ENCODE peak calls at places on chromosomes 12 and 14, in four cellular contexts. T is dorsolateral prefrontal cortex, I is uterus, D is OCI-LY7. E is an unnamed sample.

GRCh38 chr12:120485914-120486881 is 9.7 kb upstream of the DYNLL1 start:
- DNase-seq in T (no peak), I (no peak), D (no peak), E (no peak)

GRCh38 chr14:72906879-72907278 is 13.0 kb upstream of the DPF3 start:
- DNase-seq in T (no peak), I (no peak), D (no peak), E (no peak)

GRCh38 chr12:19388131-19388549 is 51.2 kb upstream of the AEBP2 start:
- DNase-seq in T (no peak), I (peak), D (no peak), E (no peak)

GRCh38 chr14:38387821-38388220 is 131.9 kb upstream of the CLEC14A start:
- DNase-seq in T (no peak), I (no peak), D (no peak), E (no peak)

GRCh38 chr14:95547626-95548327 is 12.9 kb downstream of the GLRX5 start:
- DNase-seq in T (no peak), I (no peak), D (no peak), E (no peak)

GRCh38 chr12:99455350-99456037 is 192.1 kb upstream of the GARIN6 start:
- DNase-seq in T (no peak), I (no peak), D (no peak), E (no peak)

GRCh38 chr14:82565825-82566224 is 1032.2 kb upstream of the SEL1L start:
- DNase-seq in T (no peak), I (no peak), D (no peak), E (no peak)

GRCh38 chr12:11650279-11650696 is 814 bp downstream of the ETV6 start:
- DNase-seq in T (peak), I (peak), D (no peak), E (no peak)

GRCh38 chr14:60514378-60515243 is 5.7 kb downstream of the SIX6 start:
- DNase-seq in T (no peak), I (no peak), D (no peak), E (no peak)

GRCh38 chr14:75289840-75290388 is 11.3 kb downstream of the FOS start:
- DNase-seq in T (no peak), I (no peak), D (no peak), E (no peak)

GRCh38 chr14:68976160-68977067 is 2.7 kb downstream of the ACTN1 start:
- DNase-seq in T (peak), I (peak), D (no peak), E (no peak)

GRCh38 chr12:752673-753400 is 458 bp downstream of the WNK1 start:
- DNase-seq in T (peak), I (no peak), D (peak), E (no peak)

GRCh38 chr14:99609245-99610117 is 5.5 kb upstream of the CCDC85C start:
- DNase-seq in T (no peak), I (peak), D (no peak), E (no peak)

GRCh38 chr12:105975351-105975750 is 163.4 kb downstream of the NUAK1 start:
- DNase-seq in T (no peak), I (no peak), D (no peak), E (no peak)

GRCh38 chr12:108193922-108194321 is 64.8 kb downstream of the WSCD2 start:
- DNase-seq in T (no peak), I (peak), D (peak), E (no peak)

GRCh38 chr12:23947395-23947794 is 2.1 kb downstream of the SOX5 start:
- DNase-seq in T (no peak), I (no peak), D (no peak), E (no peak)
- TF ChIP-seq CTCF in T (no peak), I (no peak), D (no peak), E (no peak)

DNA sequence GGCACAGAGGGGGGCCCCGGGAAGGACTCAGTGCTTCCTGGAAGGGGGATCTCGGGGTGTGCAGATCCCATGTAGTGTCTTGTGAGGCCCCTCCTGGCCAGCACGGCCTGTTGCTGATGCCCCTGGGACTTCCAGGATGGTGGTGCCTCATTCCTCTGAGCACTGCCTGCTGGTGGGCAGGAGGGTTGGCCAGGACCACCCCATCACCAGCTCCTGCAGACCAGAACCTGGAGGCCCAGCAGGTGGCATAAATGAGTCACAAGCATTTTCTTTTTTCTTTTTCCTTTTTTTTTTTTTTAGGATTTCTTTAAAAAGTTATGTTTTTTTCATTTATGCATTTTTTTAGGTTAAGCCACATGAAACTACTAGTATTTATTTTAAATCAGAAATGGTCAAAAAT is 8.0 kb downstream of the MMP17 start:
- DNase-seq in T (no peak), I (no peak), D (peak), E (no peak)
- TF ChIP-seq CTCF in T (peak), I (no peak), D (peak), E (no peak)

DNA sequence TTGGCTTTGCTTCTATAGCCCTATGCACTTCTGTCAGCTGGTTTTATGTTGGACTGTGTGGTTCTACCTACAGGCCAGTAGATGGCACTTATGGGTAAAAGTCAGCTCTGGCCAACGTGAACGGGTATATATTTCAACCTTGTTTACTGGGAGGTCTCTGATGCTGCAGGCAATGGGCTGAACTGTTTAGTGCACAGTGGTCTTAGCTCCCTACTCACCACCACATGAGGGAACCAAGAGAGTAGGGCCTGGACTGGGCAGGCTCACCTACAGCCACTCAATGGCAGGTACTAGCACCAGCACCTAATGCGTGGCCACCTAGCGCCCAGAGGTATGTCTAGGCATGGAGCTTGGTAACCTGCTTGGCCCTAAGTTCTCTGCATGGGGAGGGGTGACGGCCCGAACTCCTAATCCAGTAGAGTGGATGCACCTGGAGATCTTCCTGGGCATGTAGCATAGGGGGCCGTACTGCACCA is 481.8 kb downstream of the TMEM117 start:
- DNase-seq in T (no peak), I (no peak), D (peak), E (no peak)
- TF ChIP-seq CTCF in T (peak), I (no peak), D (peak), E (no peak)

GRCh38 chr12:125954362-125954761 is 889.1 kb downstream of the AACS start:
- DNase-seq in T (no peak), I (no peak), D (no peak), E (no peak)
- TF ChIP-seq CTCF in T (no peak), I (no peak), D (no peak), E (no peak)

DNA sequence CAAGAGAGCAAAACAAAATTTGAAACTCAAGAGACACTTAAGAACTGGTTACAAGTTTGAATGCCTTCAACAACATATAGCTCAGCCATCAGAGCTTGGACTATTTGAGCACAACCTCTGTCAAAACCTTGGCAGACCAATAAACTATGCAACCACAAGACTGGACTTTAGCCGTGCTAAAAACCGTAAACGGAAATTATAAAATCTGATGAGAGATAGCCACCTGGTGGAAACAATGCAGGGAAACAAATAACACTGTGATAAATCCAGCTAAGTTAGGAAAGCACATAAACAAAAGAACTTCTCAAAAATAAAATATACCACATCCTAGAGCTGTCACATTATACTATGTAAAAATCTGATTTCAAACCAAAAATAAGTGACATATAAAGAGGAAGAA is 1074.2 kb upstream of the NOVA1 start:
- DNase-seq in T (no peak), I (no peak), D (no peak), E (no peak)
- TF ChIP-seq CTCF in T (no peak), I (no peak), D (no peak), E (no peak)

GRCh38 chr12:67067453-67068203 is 201.5 kb upstream of the CAND1 start:
- DNase-seq in T (no peak), I (no peak), D (no peak), E (no peak)

GRCh38 chr12:67069451-67070306 is 199.5 kb upstream of the CAND1 start:
- DNase-seq in T (peak), I (no peak), D (peak), E (peak)

GRCh38 chr12:67068773-67069450 is 200.2 kb upstream of the CAND1 start:
- DNase-seq in T (no peak), I (peak), D (peak), E (peak)

GRCh38 chr12:67070307-67070600 is 198.9 kb upstream of the CAND1 start:
- DNase-seq in T (no peak), I (no peak), D (no peak), E (no peak)

GRCh38 chr12:67068204-67068731 is 200.9 kb upstream of the CAND1 start:
- DNase-seq in T (no peak), I (no peak), D (peak), E (no peak)
- TF ChIP-seq CTCF in T (no peak), I (no peak), D (peak), E (no peak)

E was measured in activated B cell treated with CpG ODN at 0.5 μM for 24 hours.